ENCODE peak calls at places on chromosomes 1 and 21, in eight cellular contexts. F is D721Med, P is neural progenitor cell, A is glutamatergic neuron, T is cardiac muscle cell, Z is endothelial cell, S is NB4, Y is MM.1S. D is an unnamed sample.

GRCh38 chr1:30891223-30891552 is 17.4 kb downstream of the SDC3 start:
- DNase-seq in F (no peak), P (no peak), Y (no peak), S (no peak), T (no peak), A (no peak), Z (no peak), D (no peak)

GRCh38 chr21:26587621-26588260 is 14.7 kb upstream of the CYYR1 start:
- DNase-seq in S (peak), P (no peak), Z (no peak), A (no peak), Y (no peak), T (peak), F (no peak), D (no peak)

GRCh38 chr1:189499736-189500135 is 977.9 kb downstream of the BRINP3 start:
- DNase-seq in A (no peak), T (no peak), P (no peak), Z (no peak), S (no peak), Y (no peak), F (no peak), D (no peak)

GRCh38 chr1:191888996-191889622 is 269.2 kb upstream of the RGS18 start:
- DNase-seq in Z (no peak), F (no peak), A (no peak), Y (no peak), P (no peak), T (peak), S (peak), D (no peak)

GRCh38 chr1:111203681-111204210 is 3.3 kb upstream of the DENND2D start:
- DNase-seq in P (no peak), Z (no peak), S (peak), A (peak), T (peak), Y (peak), F (no peak), D (peak)

GRCh38 chr1:42925132-42925769 is 33.4 kb downstream of the SLC2A1 start:
- DNase-seq in Y (no peak), F (no peak), A (no peak), S (no peak), Z (no peak), P (peak), T (no peak), D (peak)

GRCh38 chr1:39711359-39712340 is 20.4 kb upstream of the HPCAL4 start:
- DNase-seq in A (no peak), Z (no peak), Y (no peak), F (no peak), S (no peak), P (peak), T (peak), D (no peak)

GRCh38 chr21:35002879-35003722 is 46.0 kb downstream of the RUNX1 start:
- DNase-seq in P (no peak), T (peak), A (no peak), S (peak), Z (no peak), F (no peak), Y (no peak), D (no peak)

GRCh38 chr1:30868833-30869435 is 39.6 kb downstream of the SDC3 start:
- DNase-seq in A (no peak), F (no peak), S (peak), Y (no peak), P (no peak), T (no peak), Z (no peak), D (peak)

GRCh38 chr1:86913399-86913895 is 479 bp downstream of the SELENOF start:
- DNase-seq in T (peak), F (no peak), S (peak), A (no peak), P (peak), Y (peak), Z (peak), D (peak)

GRCh38 chr1:77282187-77282865 is 507 bp downstream of the AK5 start:
- DNase-seq in P (peak), Z (peak), S (no peak), T (no peak), Y (peak), A (peak), F (peak), D (peak)

GRCh38 chr21:41168391-41169257 is 664 bp downstream of the BACE2 start:
- DNase-seq in Y (peak), S (no peak), A (peak), T (peak), F (no peak), P (peak), Z (peak), D (peak)

GRCh38 chr1:165954940-165955339 is 127.5 kb downstream of the UCK2 start:
- DNase-seq in S (no peak), P (no peak), A (peak), Y (no peak), Z (no peak), F (peak), T (peak), D (no peak)

GRCh38 chr21:42530167-42530518 is 16.5 kb downstream of the SLC37A1 start:
- DNase-seq in F (no peak), P (no peak), Y (no peak), T (no peak), Z (no peak), S (no peak), A (no peak), D (no peak)

GRCh38 chr1:162956922-162957321 is 95.9 kb upstream of the CCDC190 start:
- DNase-seq in Z (no peak), T (no peak), F (no peak), S (no peak), Y (no peak), P (no peak), A (no peak), D (no peak)

GRCh38 chr1:226702957-226703831 is 35.9 kb downstream of the ITPKB start:
- DNase-seq in F (no peak), T (peak), S (peak), Z (peak), P (peak), Y (peak), A (peak), D (peak)

GRCh38 chr1:81023187-81023724 is 777.5 kb upstream of the ADGRL2 start:
- DNase-seq in A (no peak), Y (no peak), T (no peak), F (no peak), Z (no peak), P (no peak), S (no peak), D (no peak)

GRCh38 chr1:175373786-175374623 is 181.4 kb upstream of the KIAA0040 start:
- DNase-seq in S (peak), F (no peak), P (peak), Y (peak), A (peak), T (peak), Z (peak), D (peak)

DNA sequence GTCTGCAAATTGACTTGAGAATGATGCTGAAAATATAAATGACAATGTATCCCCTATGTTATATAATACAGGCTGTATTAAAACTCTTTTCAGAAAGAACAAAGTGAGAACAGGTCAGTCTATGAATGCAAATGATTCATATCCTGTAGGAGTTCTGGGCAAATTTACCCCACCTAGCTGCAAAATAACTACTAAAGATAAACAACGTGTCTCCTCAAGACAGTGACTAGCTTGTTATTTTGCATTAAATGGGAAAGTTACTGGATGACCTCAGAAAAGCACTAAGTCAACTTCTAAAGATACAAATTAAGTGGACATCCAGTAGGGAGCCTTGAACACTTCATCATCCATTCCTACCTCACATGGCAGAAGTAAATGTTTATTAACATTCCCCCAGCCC is 11.1 kb downstream of the RNF19B start:
- DNase-seq in P (no peak), F (no peak), T (no peak), S (no peak), Y (no peak), Z (no peak), A (no peak), D (no peak)
- TF ChIP-seq CTCF in P (no peak), F (no peak), T (no peak), S (no peak), Y (no peak), Z (no peak), A (no peak), D (no peak)

GRCh38 chr1:171929121-171929520 is 87.8 kb downstream of the DNM3 start:
- DNase-seq in Z (no peak), A (no peak), S (no peak), T (no peak), P (no peak), Y (no peak), F (no peak), D (no peak)
- TF ChIP-seq CTCF in Z (peak), A (peak), S (no peak), T (no peak), P (peak), Y (peak), F (no peak), D (no peak)

DNA sequence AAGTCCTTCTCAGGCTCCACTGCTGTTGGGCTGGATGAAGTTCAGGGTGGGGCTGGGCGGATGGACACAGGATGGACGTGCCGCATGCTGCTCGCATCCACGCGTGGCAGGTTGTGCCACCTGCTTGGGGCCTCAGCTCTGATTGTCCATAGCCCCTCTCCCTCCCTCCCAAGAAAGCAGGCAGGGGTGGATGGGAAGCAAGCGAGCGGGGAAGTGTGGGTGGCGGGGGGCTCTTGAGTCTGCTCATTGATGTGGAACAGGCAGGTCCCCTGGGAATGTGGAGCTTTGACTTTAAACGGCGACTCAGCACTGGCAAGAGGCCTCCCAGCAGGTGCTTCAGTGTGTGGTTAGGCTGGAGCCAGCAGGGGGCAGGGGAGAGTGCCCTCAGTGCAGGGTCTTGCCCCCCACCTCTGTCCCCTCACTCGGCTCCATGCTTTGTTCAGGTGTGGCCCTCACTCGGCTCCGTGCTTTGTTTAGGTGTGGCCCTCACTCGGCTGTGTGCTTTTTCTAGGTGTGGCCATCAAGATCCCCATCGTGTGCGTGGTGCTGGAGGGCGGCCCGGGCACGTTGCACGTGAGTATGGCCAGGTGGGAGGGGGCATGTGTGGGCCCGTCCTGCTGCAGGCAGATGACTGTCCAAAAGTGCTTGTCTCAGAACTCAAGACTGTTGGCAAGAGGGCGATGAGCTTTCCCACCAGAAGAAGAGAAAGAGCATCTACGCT is 23.9 kb downstream of the TRPM2 start:
- DNase-seq in Z (no peak), F (no peak), T (no peak), P (peak), A (no peak), Y (no peak), S (peak), D (no peak)
- TF ChIP-seq CTCF in Z (no peak), F (no peak), T (no peak), P (peak), A (no peak), Y (peak), S (peak), D (no peak)

GRCh38 chr1:27931184-27931583 is 3.6 kb upstream of the SMPDL3B start:
- DNase-seq in F (no peak), Z (no peak), T (no peak), A (no peak), S (peak), Y (no peak), P (no peak), D (no peak)

GRCh38 chr1:27928216-27928954 is 6.4 kb upstream of the SMPDL3B start:
- DNase-seq in Z (no peak), F (no peak), Y (no peak), T (no peak), P (no peak), S (no peak), A (no peak), D (no peak)
- TF ChIP-seq CTCF in Z (no peak), F (no peak), Y (no peak), T (no peak), P (no peak), S (peak), A (no peak), D (no peak)

GRCh38 chr1:32816676-32817158 is 441 bp downstream of the YARS1 start:
- DNase-seq in T (peak), S (peak), A (no peak), Z (peak), P (no peak), F (no peak), Y (no peak), D (no peak)

GRCh38 chr1:32817815-32818786 is 648 bp downstream of the S100PBP start:
- DNase-seq in T (peak), P (peak), F (no peak), A (peak), S (no peak), Z (peak), Y (peak), D (no peak)

GRCh38 chr1:32813941-32814739 is 3.0 kb downstream of the YARS1 start:
- DNase-seq in P (no peak), Y (no peak), F (no peak), T (peak), A (no peak), S (peak), Z (no peak), D (no peak)

GRCh38 chr1:32818804-32819541 is 1.5 kb downstream of the S100PBP start:
- DNase-seq in Y (peak), F (no peak), Z (no peak), S (peak), A (no peak), T (no peak), P (no peak), D (peak)

DNA sequence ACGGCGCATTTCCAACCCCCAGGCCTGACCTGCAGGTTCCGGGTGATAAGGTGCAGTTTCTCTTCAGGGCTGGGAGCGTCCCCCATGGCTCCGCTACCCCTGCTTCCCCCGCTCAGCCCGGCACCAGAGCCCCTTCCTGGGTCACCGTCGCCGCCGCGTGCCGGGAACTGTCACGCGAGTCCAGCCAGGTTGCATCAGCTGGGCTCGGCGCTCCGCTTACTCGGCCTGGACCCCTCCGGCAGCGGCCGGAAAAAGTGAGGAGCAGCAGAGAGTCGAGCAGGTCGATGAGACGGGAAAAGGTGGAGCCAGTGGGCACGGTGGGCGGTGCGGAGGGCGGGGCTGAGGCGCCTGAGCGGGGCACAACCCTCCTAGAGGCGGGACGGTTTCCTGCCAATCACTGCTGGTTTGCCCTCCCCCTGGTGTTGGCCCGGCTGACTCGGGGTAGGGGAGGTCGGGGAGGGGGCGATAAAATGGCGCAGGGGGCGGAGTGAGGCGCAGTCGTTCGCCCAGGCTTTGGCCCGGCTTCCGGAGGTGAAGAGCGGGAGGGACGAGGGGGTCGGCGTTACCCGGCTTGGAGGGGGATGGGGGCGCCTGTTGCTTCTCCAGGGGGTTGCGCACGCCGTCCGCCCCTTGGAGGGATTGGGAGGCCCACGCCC is at the start of the genes S100PBP and YARS1:
- DNase-seq in F (peak), Z (peak), P (peak), A (peak), T (peak), Y (peak), S (peak), D (peak)
- TF ChIP-seq CTCF in F (no peak), Z (no peak), P (no peak), A (no peak), T (no peak), Y (no peak), S (no peak), D (no peak)

DNA sequence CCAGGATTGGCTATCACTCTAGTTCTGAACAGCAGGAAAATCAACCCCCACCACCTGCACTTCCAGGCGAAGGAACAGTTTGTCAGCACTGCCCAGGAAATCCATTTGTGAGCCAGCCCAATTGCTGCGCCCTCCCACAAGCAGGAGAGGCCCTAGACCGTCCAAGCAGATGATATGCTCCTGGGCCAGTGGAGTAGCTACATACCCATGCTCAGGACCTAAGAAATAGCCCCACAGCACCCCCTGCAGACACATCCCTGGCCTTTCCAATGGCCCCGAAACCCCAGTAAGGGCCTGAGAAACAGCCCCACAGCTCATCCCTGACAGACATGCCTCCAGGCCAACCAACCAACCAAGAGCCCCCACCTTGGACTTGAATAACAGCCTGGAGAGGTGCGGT is 111.5 kb upstream of the ZC3H11B start:
- DNase-seq in T (no peak), Z (no peak), S (no peak), F (no peak), P (no peak), A (no peak), Y (no peak), D (no peak)
- TF ChIP-seq CTCF in T (no peak), Z (no peak), S (no peak), F (no peak), P (peak), A (no peak), Y (no peak), D (no peak)

D was measured in GM10248.